ENCODE peak calls at places on chromosomes 12 and 14, in eight cellular contexts. Q, A, Y, R, U, B, E and F are unnamed samples.

GRCh38 chr14:95265106-95266094 is 54.3 kb downstream of the CLMN start:
- DNase-seq in Q (no peak), A (no peak), Y (peak), R (peak), U (no peak), B (peak), E (peak), F (peak)

GRCh38 chr12:117028254-117028653 is 71.0 kb downstream of the TESC start:
- DNase-seq in Q (no peak), A (no peak), Y (no peak), R (no peak), U (no peak), B (no peak), E (no peak), F (no peak)

GRCh38 chr12:118537481-118537917 is 161.1 kb downstream of the SUDS3 start:
- DNase-seq in Q (no peak), A (no peak), Y (no peak), R (no peak), U (peak), B (no peak), E (no peak), F (no peak)

GRCh38 chr12:129305851-129306250 is 452.6 kb downstream of the GLT1D1 start:
- DNase-seq in Q (no peak), A (no peak), Y (no peak), R (no peak), U (no peak), B (no peak), E (no peak), F (no peak)

GRCh38 chr12:123894823-123895338 is 77.8 kb downstream of the CCDC92 start:
- DNase-seq in Q (no peak), A (no peak), Y (no peak), R (no peak), U (no peak), B (no peak), E (no peak), F (peak)

GRCh38 chr12:3172124-3173007 is 95.2 kb downstream of the TSPAN9 start:
- DNase-seq in Q (no peak), A (no peak), Y (no peak), R (no peak), U (peak), B (no peak), E (no peak), F (no peak)

GRCh38 chr14:104676694-104677505 is 12.5 kb upstream of the INF2 start:
- DNase-seq in Q (no peak), A (no peak), Y (no peak), R (peak), U (peak), B (no peak), E (no peak), F (no peak)

GRCh38 chr14:65010211-65010931 is 23.7 kb downstream of the FNTB start:
- DNase-seq in Q (no peak), A (no peak), Y (no peak), R (no peak), U (no peak), B (no peak), E (no peak), F (no peak)

GRCh38 chr12:109018276-109018675 is 2.6 kb downstream of the SVOP start:
- DNase-seq in Q (no peak), A (no peak), Y (no peak), R (no peak), U (no peak), B (no peak), E (no peak), F (no peak)

GRCh38 chr14:45939572-45939971 is 686.6 kb upstream of the MIS18BP1 start:
- DNase-seq in Q (no peak), A (no peak), Y (no peak), R (no peak), U (no peak), B (no peak), E (no peak), F (no peak)

GRCh38 chr12:79370021-79370420 is 320.7 kb downstream of the PAWR start:
- DNase-seq in Q (no peak), A (no peak), Y (no peak), R (no peak), U (no peak), B (no peak), E (no peak), F (no peak)

GRCh38 chr14:104881369-104881979 is 16.4 kb downstream of the CEP170B start:
- DNase-seq in Q (no peak), A (no peak), Y (no peak), R (no peak), U (peak), B (no peak), E (no peak), F (no peak)

GRCh38 chr14:95614335-95614734 is 71.9 kb upstream of the TCL1B start:
- DNase-seq in Q (no peak), A (no peak), Y (no peak), R (no peak), U (no peak), B (no peak), E (no peak), F (peak)

GRCh38 chr14:50003213-50004021 is 110.5 kb downstream of the ARF6 start:
- DNase-seq in Q (peak), A (peak), Y (no peak), R (peak), U (peak), B (peak), E (no peak), F (no peak)

GRCh38 chr12:117707861-117708260 is 260.9 kb downstream of the KSR2 start:
- DNase-seq in Q (no peak), A (no peak), Y (no peak), R (no peak), U (no peak), B (no peak), E (no peak), F (no peak)

GRCh38 chr12:30622509-30622908 is 73.2 kb downstream of the IPO8 start:
- DNase-seq in Q (no peak), A (no peak), Y (peak), R (no peak), U (no peak), B (peak), E (no peak), F (peak)